ENCODE peak calls at places on chromosome 1, in five cellular contexts. R is heart left ventricle; Z is thoracic aorta; N is activated naive CD4-positive, alpha-beta T cell treated with Interleukin-2 at 50 U/mL for 16 hours; K is Daoy. S is an unnamed sample.

GRCh38 chr1:47572731-47573505 is 135.1 kb downstream of the FOXD2 start:
- DNase-seq in R (no peak), Z (no peak), N (no peak), K (no peak), S (no peak)

GRCh38 chr1:51624851-51625250 is 8.0 kb downstream of the OSBPL9 start:
- DNase-seq in R (no peak), Z (no peak), N (no peak), K (no peak), S (no peak)

GRCh38 chr1:228087771-228088251 is 5.3 kb downstream of the ARF1 start:
- DNase-seq in R (peak; percentile 69), Z (no peak), N (peak; percentile 39), K (peak; percentile 83), S (no peak)

GRCh38 chr1:196538473-196538872 is 69.8 kb downstream of the KCNT2 start:
- DNase-seq in R (no peak), Z (no peak), N (no peak), K (no peak), S (no peak)

GRCh38 chr1:77347646-77348045 is 65.8 kb downstream of the AK5 start:
- DNase-seq in R (no peak), Z (no peak), N (no peak), K (peak; percentile 79), S (peak; percentile 3)

GRCh38 chr1:235940282-235940681 is 73.6 kb upstream of the LYST start:
- DNase-seq in R (no peak), Z (no peak), N (no peak), K (no peak), S (no peak)

GRCh38 chr1:62905309-62905708 is 121.4 kb downstream of the ATG4C start:
- DNase-seq in R (no peak), Z (no peak), N (no peak), K (peak; percentile 14), S (peak; percentile 62)

GRCh38 chr1:59298178-59298583 is 1.3 kb downstream of the FGGY start:
- DNase-seq in R (no peak), Z (no peak), N (no peak), K (no peak), S (no peak)

GRCh38 chr1:241666419-241666818 is 14.3 kb downstream of the WDR64 start:
- DNase-seq in R (no peak), Z (no peak), N (no peak), K (no peak), S (no peak)

GRCh38 chr1:39646232-39647081 is 7.0 kb upstream of the HEYL start:
- DNase-seq in R (peak; percentile 92), Z (no peak), N (no peak), K (peak; percentile 54), S (no peak)

GRCh38 chr1:34696230-34696629 is 58.6 kb upstream of the GJB5 start:
- DNase-seq in R (no peak), Z (no peak), N (no peak), K (peak; percentile 68), S (no peak)